ENCODE peak calls at places on chromosomes 5 and 9, in seven cellular contexts. K is HCT116, N is neural progenitor cell, Q is GM23338, Z is GM23248, T is hepatocyte, S is MM.1S. L is an unnamed sample.
A peak's percentile ranks its signal among the peaks of the same experiment; 100 is the strongest.

GRCh38 chr9:133201424-133202144 is 7.5 kb downstream of the OBP2B start:
- DNase-seq in Z (no peak), S (no peak), K (no peak), Q (no peak), N (no peak), T (no peak), L (no peak)

GRCh38 chr5:107900721-107901120 is 230.0 kb upstream of the EFNA5 start:
- DNase-seq in K (no peak), Z (no peak), S (no peak), N (no peak), T (no peak), Q (no peak), L (no peak)

GRCh38 chr5:14184725-14185124 is 41.6 kb downstream of the TRIO start:
- DNase-seq in Q (no peak), Z (peak; percentile 92), K (no peak), N (no peak), T (no peak), S (no peak), L (no peak)

GRCh38 chr5:123131805-123132204 is 42.8 kb downstream of the PRDM6 start:
- DNase-seq in T (no peak), Z (no peak), K (no peak), N (no peak), Q (no peak), S (no peak), L (no peak)

GRCh38 chr9:91428927-91429351 is 5.3 kb upstream of the NFIL3 start:
- DNase-seq in S (no peak), K (no peak), N (no peak), T (peak; percentile 18), Z (peak; percentile 80), Q (no peak), L (no peak)

GRCh38 chr5:53877243-53877642 is 316.8 kb downstream of the NDUFS4 start:
- DNase-seq in Z (peak; percentile 93), S (no peak), T (no peak), Q (no peak), N (no peak), K (no peak), L (peak; percentile 33)

GRCh38 chr5:124783794-124784193 is 37.4 kb upstream of the ZNF608 start:
- DNase-seq in Z (peak; percentile 84), Q (no peak), N (no peak), S (no peak), T (no peak), K (no peak), L (peak; percentile 12)

GRCh38 chr9:131810351-131811170 is 70.7 kb upstream of the RAPGEF1 start:
- DNase-seq in N (no peak), Q (no peak), T (no peak), S (no peak), K (no peak), Z (no peak), L (peak; percentile 5)

GRCh38 chr5:171808951-171809350 is 23.3 kb downstream of the SMIM23 start:
- DNase-seq in N (no peak), K (no peak), Q (no peak), Z (peak; percentile 89), T (no peak), S (no peak), L (no peak)

DNA sequence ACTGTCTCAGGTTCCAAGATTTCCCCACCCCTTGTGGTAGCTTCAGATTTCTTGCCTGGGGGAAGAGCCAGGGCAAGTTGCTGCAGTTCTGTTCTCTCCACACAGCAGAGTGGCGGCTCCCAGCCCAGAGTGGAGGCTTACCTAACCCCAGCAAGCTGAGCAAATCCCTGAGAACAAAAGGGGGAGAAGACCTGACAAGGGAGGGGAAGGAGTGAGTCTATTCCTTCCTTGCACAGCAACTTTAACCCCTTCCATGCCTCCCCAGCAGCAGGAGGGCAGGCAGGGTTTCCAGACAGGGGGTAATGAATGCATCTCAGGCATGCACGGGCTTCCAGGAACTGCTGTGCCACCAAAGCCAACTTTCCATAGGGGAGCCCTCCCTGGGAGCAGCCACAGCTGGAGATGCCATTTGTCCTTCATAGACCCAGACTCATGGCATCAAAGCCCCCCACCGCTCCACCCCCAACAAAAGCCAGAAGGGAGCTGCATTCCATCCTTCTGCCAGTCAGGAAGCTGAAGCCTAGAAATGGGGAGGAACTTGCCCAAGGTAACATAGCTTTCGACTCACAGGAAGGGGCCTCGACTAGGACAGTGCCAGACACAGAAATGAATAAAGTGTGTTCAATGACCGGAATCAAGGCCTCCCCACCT is 28.8 kb upstream of the FAT2 start:
- DNase-seq in T (no peak), K (no peak), S (no peak), Q (peak; percentile 60), N (peak; percentile 82), Z (no peak), L (peak; percentile 68)
- H3K4me2 ChIP-seq in T (no peak overlapping the region), K (no peak overlapping the region), S (no peak overlapping the region), Q (peak overlapping the region; percentile 55), N (peak overlapping the region; percentile 54), Z (no peak overlapping the region), L (peak overlapping the region; percentile 31)

GRCh38 chr9:97857603-97858392 is 4.8 kb downstream of the FOXE1 start:
- DNase-seq in T (no peak), S (no peak), Z (no peak), K (no peak), N (peak; percentile 64), Q (peak; percentile 64), L (no peak)

GRCh38 chr9:97858826-97859225 is 5.8 kb downstream of the FOXE1 start:
- DNase-seq in Q (no peak), T (no peak), K (no peak), S (no peak), Z (no peak), N (no peak), L (no peak)

GRCh38 chr9:97859346-97859745 is 6.3 kb downstream of the FOXE1 start:
- DNase-seq in Z (no peak), K (no peak), S (no peak), Q (no peak), T (no peak), N (no peak), L (no peak)

GRCh38 chr9:97856857-97857602 is 4.0 kb downstream of the FOXE1 start:
- DNase-seq in Q (peak; percentile 36), K (no peak), N (peak; percentile 55), Z (no peak), T (no peak), S (no peak), L (no peak)

GRCh38 chr9:97858393-97858713 is 5.3 kb downstream of the FOXE1 start:
- DNase-seq in Z (no peak), K (no peak), S (no peak), T (no peak), Q (no peak), N (no peak), L (no peak)
- TF ChIP-seq EZH2 in Z (no peak), K (no peak), S (no peak), T (no peak), Q (no peak), N (peak; percentile 70), L (no peak)

GRCh38 chr9:4689013-4689412 is 9.6 kb downstream of the CDC37L1 start:
- DNase-seq in T (no peak), N (no peak), Z (peak; percentile 10), Q (no peak), S (no peak), K (no peak), L (no peak)

GRCh38 chr9:4686112-4686511 is 6.7 kb downstream of the CDC37L1 start:
- DNase-seq in Q (no peak), T (no peak), S (no peak), N (no peak), Z (no peak), K (no peak), L (no peak)

GRCh38 chr9:4680750-4681149 is 1.4 kb downstream of the CDC37L1 start:
- DNase-seq in K (no peak), N (no peak), Q (no peak), Z (peak; percentile 83), T (no peak), S (no peak), L (no peak)

GRCh38 chr9:4686584-4686983 is 7.2 kb downstream of the CDC37L1 start:
- DNase-seq in N (no peak), T (no peak), Z (no peak), K (no peak), S (no peak), Q (no peak), L (no peak)

DNA sequence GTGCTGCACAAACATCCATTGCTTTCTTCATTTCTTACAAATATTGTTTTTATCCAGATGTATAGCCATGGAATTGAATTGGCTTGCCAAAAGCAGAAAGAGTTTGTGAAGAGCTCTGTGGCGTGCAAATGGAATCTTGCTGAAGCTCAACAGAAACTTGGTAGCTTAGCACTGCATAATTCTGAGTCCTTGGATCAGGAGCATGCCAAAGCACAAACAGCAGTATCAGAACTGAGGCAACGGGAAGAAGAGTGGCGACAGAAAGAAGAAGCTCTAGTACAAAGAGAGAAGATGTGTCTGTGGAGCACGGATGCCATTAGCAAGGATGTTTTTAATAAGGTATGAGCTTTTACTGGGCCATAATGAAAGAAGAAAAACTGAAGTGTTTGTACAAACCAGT is 5.5 kb downstream of the CDC37L1 start:
- DNase-seq in N (no peak), T (no peak), K (no peak), Q (no peak), S (no peak), Z (no peak), L (no peak)
- TF ChIP-seq EZH2phosphoT487 in N (no peak), T (no peak), K (no peak), Q (no peak), S (no peak), Z (no peak), L (no peak)

DNA sequence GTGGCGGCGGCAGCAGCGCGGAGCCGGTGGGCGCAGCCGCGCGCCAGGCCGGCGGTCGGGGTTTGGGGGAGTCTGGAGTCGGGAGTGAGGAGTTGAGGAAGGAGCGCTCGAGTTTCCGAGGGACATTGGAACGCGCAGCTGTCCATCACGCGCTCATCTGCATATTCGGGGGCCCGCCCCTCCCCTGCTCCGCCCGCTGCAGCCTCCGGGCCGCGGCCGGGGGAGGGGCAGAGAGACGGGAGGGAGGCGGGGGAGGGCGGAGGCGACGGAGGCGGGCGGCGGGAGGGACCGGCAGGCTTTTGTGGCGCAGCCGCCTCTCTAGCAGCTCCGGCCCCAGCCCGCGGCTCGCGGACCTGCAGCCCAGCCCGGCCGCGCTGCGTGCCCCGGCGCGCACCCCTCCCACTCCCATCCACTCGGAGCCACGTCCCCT is at the start of gene IRX2:
- DNase-seq in K (no peak), N (peak; percentile 98), Z (peak; percentile 99), T (peak; percentile 95), Q (peak; percentile 96), S (no peak), L (peak; percentile 92)
- H3K4me2 ChIP-seq in K (no peak within 1 kb of the TSS), N (peak within 1 kb of the TSS; percentile 95), Z (peak within 1 kb of the TSS; percentile 97), T (peak within 1 kb of the TSS; percentile 94), Q (peak within 1 kb of the TSS; percentile 88), S (no peak within 1 kb of the TSS), L (peak within 1 kb of the TSS; percentile 96)

GRCh38 chr5:1644810-1645571 is 121.2 kb upstream of the LPCAT1 start:
- DNase-seq in T (peak; percentile 93), K (peak; percentile 71), Z (peak; percentile 91), N (peak; percentile 94), Q (peak; percentile 95), S (peak; percentile 87), L (peak; percentile 92)
- TF ChIP-seq EZH2 in T (peak; percentile 53), K (no peak), Z (peak; percentile 57), N (peak; percentile 93), Q (peak; percentile 35), S (no peak), L (no peak)

L was measured in PC-3.